ENCODE peak calls at places on chromosomes 12 and 14, in five cellular contexts. X is nephron progenitor cell, Y is heart right ventricle, V is GM23338, B is AG09309. I is an unnamed sample.

GRCh38 chr14:100816950-100817901 is 8.7 kb upstream of the MEG3 start:
- DNase-seq in X (no peak), Y (no peak), V (no peak), B (no peak), I (no peak)

GRCh38 chr12:28755027-28755426 is 394.1 kb upstream of the FAR2 start:
- DNase-seq in X (no peak), Y (no peak), V (no peak), B (no peak), I (no peak)

GRCh38 chr12:779745-780734 is 27.7 kb downstream of the WNK1 start:
- DNase-seq in X (no peak), Y (no peak), V (no peak), B (peak; percentile 59), I (peak; percentile 89)

GRCh38 chr14:56002876-56003625 is 115.2 kb upstream of the PELI2 start:
- DNase-seq in X (no peak), Y (no peak), V (peak; percentile 23), B (no peak), I (no peak)

GRCh38 chr12:130026608-130027176 is 122.9 kb upstream of the TMEM132D start:
- DNase-seq in X (peak; percentile 69), Y (no peak), V (peak; percentile 66), B (no peak), I (no peak)

GRCh38 chr14:31950760-31951637 is 126.1 kb upstream of the ARHGAP5 start:
- DNase-seq in X (peak; percentile 67), Y (peak; percentile 67), V (peak; percentile 59), B (no peak), I (peak; percentile 39)

GRCh38 chr14:105877645-105878044 is 351.3 kb downstream of the TMEM121 start:
- DNase-seq in X (no peak), Y (no peak), V (no peak), B (no peak), I (no peak)

GRCh38 chr12:106137456-106138278 is 1.1 kb downstream of the NUAK1 start:
- DNase-seq in X (peak; percentile 22), Y (no peak), V (no peak), B (no peak), I (peak; percentile 20)

GRCh38 chr14:76918751-76919421 is 92.7 kb downstream of the LRRC74A start:
- DNase-seq in X (peak; percentile 59), Y (peak; percentile 93), V (peak; percentile 75), B (peak; percentile 96), I (peak; percentile 99)

DNA sequence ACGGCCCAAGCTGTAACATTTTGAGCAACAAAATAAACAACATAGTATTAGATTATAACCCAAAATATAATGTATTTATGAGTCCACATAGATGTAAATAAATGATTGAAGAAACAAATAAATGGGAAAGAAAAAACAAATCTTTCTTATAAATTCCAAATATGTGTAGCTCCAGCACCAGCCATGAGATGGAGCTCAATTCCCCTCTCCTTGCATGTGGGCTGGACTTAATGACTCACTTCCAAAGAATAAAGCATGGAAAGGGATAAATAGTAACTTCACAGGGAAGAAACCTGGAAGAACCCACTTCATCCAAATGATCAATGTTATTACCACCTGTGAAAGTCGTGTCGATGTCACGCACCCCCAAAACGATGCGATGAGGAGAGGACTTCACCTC is 158.8 kb downstream of the RPAP3 start:
- DNase-seq in X (no peak), Y (no peak), V (peak; percentile 53), B (peak; percentile 11), I (peak; percentile 51)
- TF ChIP-seq CTCF in X (no peak), Y (no peak), V (peak; percentile 65), B (peak; percentile 64), I (peak; percentile 64)

GRCh38 chr12:67996347-67996746 is 7.1 kb downstream of the IFNG-AS1 start:
- DNase-seq in X (no peak), Y (no peak), V (no peak), B (no peak), I (no peak)

GRCh38 chr12:67998379-67998778 is 9.1 kb downstream of the IFNG-AS1 start:
- DNase-seq in X (no peak), Y (no peak), V (no peak), B (no peak), I (no peak)

GRCh38 chr12:67991158-67991557 is 1.9 kb downstream of the IFNG-AS1 start:
- DNase-seq in X (no peak), Y (no peak), V (no peak), B (no peak), I (no peak)

GRCh38 chr12:67993143-67993542 is 3.9 kb downstream of the IFNG-AS1 start:
- DNase-seq in X (no peak), Y (no peak), V (no peak), B (no peak), I (no peak)

DNA sequence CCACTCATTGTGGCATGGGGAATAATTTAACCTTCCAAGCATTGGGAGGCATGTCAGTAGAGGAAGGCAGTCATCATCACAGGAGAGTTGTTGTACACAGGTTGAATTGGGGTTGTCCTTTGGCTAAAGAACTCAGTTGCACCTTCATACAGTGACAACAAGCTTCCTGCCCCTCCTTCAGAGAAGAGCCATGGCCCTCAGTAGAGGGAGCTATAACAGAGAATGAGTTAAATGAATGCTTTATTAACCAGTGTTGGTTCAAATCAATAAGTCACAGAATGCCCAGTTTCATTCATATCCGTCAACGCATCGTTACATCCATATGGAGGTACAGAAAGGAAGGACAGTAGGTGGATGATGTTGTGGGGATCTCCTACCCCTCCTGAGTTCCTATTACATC is 4.8 kb downstream of the IFNG-AS1 start:
- DNase-seq in X (no peak), Y (no peak), V (peak; percentile 11), B (no peak), I (no peak)
- TF ChIP-seq CTCF in X (no peak), Y (no peak), V (peak; percentile 52), B (no peak), I (no peak)

GRCh38 chr14:68306934-68307758 is 485.7 kb downstream of the ZFP36L1 start:
- DNase-seq in X (no peak), Y (no peak), V (no peak), B (no peak), I (peak; percentile 40)

GRCh38 chr14:68309121-68309520 is 483.7 kb downstream of the ZFP36L1 start:
- DNase-seq in X (no peak), Y (no peak), V (no peak), B (no peak), I (no peak)

GRCh38 chr14:68308695-68309094 is 484.2 kb downstream of the ZFP36L1 start:
- DNase-seq in X (no peak), Y (no peak), V (no peak), B (no peak), I (peak; percentile 62)

GRCh38 chr14:68307769-68308168 is 485.1 kb downstream of the ZFP36L1 start:
- DNase-seq in X (no peak), Y (no peak), V (no peak), B (peak; percentile 71), I (peak; percentile 87)

DNA sequence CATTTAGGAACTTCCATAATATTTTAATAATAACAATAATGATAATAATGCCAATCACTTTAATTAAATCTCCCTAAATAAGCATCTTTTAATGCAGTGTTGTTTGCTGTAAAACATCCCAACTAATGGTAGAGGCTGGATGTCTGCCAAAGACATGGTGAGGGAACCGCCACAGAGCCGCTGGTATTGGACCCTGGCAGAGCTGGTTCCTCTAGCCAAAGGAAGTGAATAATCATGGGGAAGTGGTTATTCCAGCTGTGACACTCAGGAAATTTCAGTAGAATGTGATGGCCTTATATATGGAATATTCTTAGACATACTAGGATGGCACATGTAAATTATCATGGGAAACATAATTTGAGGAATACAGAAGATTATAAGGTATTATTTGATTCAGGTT is 483.2 kb downstream of the ZFP36L1 start:
- DNase-seq in X (no peak), Y (peak; percentile 38), V (no peak), B (no peak), I (no peak)
- TF ChIP-seq CTCF in X (no peak), Y (no peak), V (no peak), B (no peak), I (no peak)

GRCh38 chr12:26721800-26722199 is 111.2 kb downstream of the ITPR2 start:
- DNase-seq in X (no peak), Y (no peak), V (no peak), B (no peak), I (no peak)

GRCh38 chr12:26715232-26715631 is 117.8 kb downstream of the ITPR2 start:
- DNase-seq in X (no peak), Y (no peak), V (no peak), B (no peak), I (no peak)

GRCh38 chr12:26723379-26724308 is 109.3 kb downstream of the ITPR2 start:
- DNase-seq in X (no peak), Y (no peak), V (no peak), B (no peak), I (peak; percentile 58)

GRCh38 chr12:26724309-26724702 is 108.7 kb downstream of the ITPR2 start:
- DNase-seq in X (no peak), Y (no peak), V (no peak), B (no peak), I (no peak)

GRCh38 chr12:26719852-26720251 is 113.1 kb downstream of the ITPR2 start:
- DNase-seq in X (no peak), Y (no peak), V (no peak), B (no peak), I (no peak)
- TF ChIP-seq CTCF in X (peak; percentile 23), Y (no peak), V (no peak), B (peak; percentile 21), I (peak; percentile 30)

GRCh38 chr12:46372131-46372851 is at the start of gene SLC38A2:
- DNase-seq in X (peak; percentile 65), Y (peak; percentile 97), V (peak; percentile 38), B (peak; percentile 70), I (peak; percentile 94)

GRCh38 chr12:46369474-46370379 is 2.8 kb downstream of the SLC38A2 start:
- DNase-seq in X (no peak), Y (no peak), V (no peak), B (no peak), I (no peak)

GRCh38 chr12:46370380-46370734 is 2.2 kb downstream of the SLC38A2 start:
- DNase-seq in X (no peak), Y (no peak), V (no peak), B (no peak), I (no peak)

GRCh38 chr12:46371718-46372130 is 849 bp downstream of the SLC38A2 start:
- DNase-seq in X (peak; percentile 55), Y (peak; percentile 59), V (no peak), B (no peak), I (peak; percentile 69)

GRCh38 chr12:46370792-46371717 is 1.5 kb downstream of the SLC38A2 start:
- DNase-seq in X (peak; percentile 94), Y (peak; percentile 92), V (peak; percentile 90), B (no peak), I (peak; percentile 82)
- TF ChIP-seq CTCF in X (no peak), Y (peak; percentile 9), V (peak; percentile 34), B (no peak), I (no peak)

DNA sequence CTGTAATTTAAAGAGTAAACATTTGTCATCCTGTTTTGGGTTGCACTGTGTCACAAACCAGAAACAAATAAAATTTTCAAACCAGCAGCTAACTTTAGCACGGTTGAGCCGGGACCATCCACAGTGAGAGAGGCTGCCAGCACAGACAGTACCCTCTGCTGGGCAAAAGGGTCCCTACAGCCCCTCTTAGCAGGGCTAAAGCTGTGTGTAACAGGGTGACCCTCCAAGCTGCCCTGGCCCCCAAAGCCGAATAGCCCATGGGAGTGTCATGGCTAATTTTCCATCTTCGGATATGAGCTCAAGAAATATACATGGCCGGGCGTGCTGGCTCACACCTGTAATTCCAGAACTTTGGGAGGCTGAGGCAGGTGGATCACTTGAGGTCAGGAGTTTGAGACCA is 157.1 kb upstream of the GRIN2B start:
- DNase-seq in X (peak; percentile 48), Y (no peak), V (peak; percentile 73), B (no peak), I (no peak)
- TF ChIP-seq CTCF in X (peak; percentile 60), Y (no peak), V (peak; percentile 75), B (no peak), I (no peak)

GRCh38 chr14:50871223-50871622 is 630 bp upstream of the ABHD12B start:
- DNase-seq in X (no peak), Y (no peak), V (no peak), B (no peak), I (no peak)
- TF ChIP-seq CTCF in X (no peak), Y (no peak), V (no peak), B (no peak), I (no peak)

I was measured in AG10803.